ENCODE peak calls at places on chromosomes 6 and 20, in four cellular contexts. F is H9, Q is trophoblast cell, B is H1. Z is an unnamed sample.

GRCh38 chr6:34152806-34153565 is 7.1 kb upstream of the GRM4 start:
- DNase-seq in F (no peak), Q (no peak), B (peak; percentile 42), Z (no peak)

GRCh38 chr6:361411-362132 is 30.0 kb upstream of the IRF4 start:
- DNase-seq in F (no peak), Q (no peak), B (no peak), Z (no peak)

GRCh38 chr6:112034236-112034990 is 19.5 kb upstream of the CCN6 start:
- DNase-seq in F (no peak), Q (no peak), B (no peak), Z (no peak)

GRCh38 chr6:24357336-24358218 is at the start of gene DCDC2:
- DNase-seq in F (peak; percentile 40), Q (peak; percentile 78), B (peak; percentile 50), Z (no peak)

GRCh38 chr20:48795058-48795457 is 32.7 kb downstream of the PREX1 start:
- DNase-seq in F (no peak), Q (peak; percentile 60), B (no peak), Z (no peak)

GRCh38 chr6:108175592-108176279 is 9.9 kb downstream of the NR2E1 start:
- DNase-seq in F (peak; percentile 61), Q (no peak), B (peak; percentile 82), Z (no peak)

GRCh38 chr20:63745424-63745805 is 5.8 kb downstream of the SLC2A4RG start:
- DNase-seq in F (no peak), Q (no peak), B (no peak), Z (no peak)

GRCh38 chr6:56004421-56004820 is 129.0 kb upstream of the BMP5 start:
- DNase-seq in F (no peak), Q (no peak), B (no peak), Z (no peak)

GRCh38 chr20:51511861-51512619 is 30.5 kb downstream of the NFATC2 start:
- DNase-seq in F (no peak), Q (peak; percentile 84), B (no peak), Z (no peak)

GRCh38 chr6:158414900-158415299 is 102.6 kb downstream of the TULP4 start:
- DNase-seq in F (no peak), Q (peak; percentile 56), B (no peak), Z (no peak)

GRCh38 chr20:16263582-16263981 is 309.7 kb downstream of the KIF16B start:
- DNase-seq in F (no peak), Q (no peak), B (no peak), Z (no peak)

GRCh38 chr6:17988422-17988944 is 1.0 kb upstream of the KIF13A start:
- DNase-seq in F (no peak), Q (no peak), B (peak; percentile 29), Z (no peak)

GRCh38 chr6:149414822-149415221 is 14.8 kb downstream of the SUMO4 start:
- DNase-seq in F (no peak), Q (no peak), B (no peak), Z (no peak)

GRCh38 chr6:17930321-17930993 is 57.0 kb downstream of the KIF13A start:
- DNase-seq in F (no peak), Q (peak; percentile 25), B (no peak), Z (no peak)

GRCh38 chr6:65760285-65760684 is 53.3 kb upstream of the EYS start:
- DNase-seq in F (no peak), Q (no peak), B (no peak), Z (peak; percentile 27)

GRCh38 chr6:112202639-112203341 is 51.6 kb downstream of the LAMA4 start:
- DNase-seq in F (no peak), Q (peak; percentile 50), B (no peak), Z (no peak)

GRCh38 chr20:3927486-3928291 is 38.5 kb downstream of the PANK2 start:
- DNase-seq in F (peak; percentile 55), Q (peak; percentile 83), B (peak; percentile 61), Z (peak; percentile 64)

GRCh38 chr6:35024601-35025054 is 116.5 kb downstream of the TCP11 start:
- DNase-seq in F (no peak), Q (peak; percentile 37), B (no peak), Z (peak; percentile 83)

GRCh38 chr6:115838763-115839401 is 221.8 kb downstream of the FRK start:
- DNase-seq in F (peak; percentile 62), Q (no peak), B (peak; percentile 57), Z (peak; percentile 74)

GRCh38 chr6:88360203-88360797 is 194.2 kb upstream of the CNR1 start:
- DNase-seq in F (no peak), Q (peak; percentile 33), B (no peak), Z (no peak)

GRCh38 chr6:31814677-31815024 is 432 bp downstream of the HSPA1L start:
- DNase-seq in F (peak; percentile 98), Q (peak; percentile 93), B (peak; percentile 81), Z (peak; percentile 100)

GRCh38 chr20:25054995-25055629 is 2.8 kb downstream of the ACSS1 start:
- DNase-seq in F (no peak), Q (no peak), B (no peak), Z (no peak)

GRCh38 chr6:121522771-121523386 is 87.4 kb downstream of the GJA1 start:
- DNase-seq in F (no peak), Q (no peak), B (no peak), Z (no peak)

GRCh38 chr6:106069478-106069877 is 16.7 kb upstream of the PRDM1 start:
- DNase-seq in F (no peak), Q (no peak), B (no peak), Z (no peak)

GRCh38 chr20:54095824-54096223 is 25.4 kb upstream of the BCAS1 start:
- DNase-seq in F (no peak), Q (no peak), B (no peak), Z (no peak)

GRCh38 chr20:10902174-10902573 is 228.4 kb upstream of the JAG1 start:
- DNase-seq in F (no peak), Q (no peak), B (no peak), Z (no peak)

GRCh38 chr6:84061174-84061573 is 27.6 kb downstream of the MRAP2 start:
- DNase-seq in F (no peak), Q (no peak), B (no peak), Z (no peak)

GRCh38 chr6:79078057-79078969 is at the start of gene PHIP:
- DNase-seq in F (peak; percentile 91), Q (peak; percentile 94), B (peak; percentile 96), Z (peak; percentile 97)
- H3K79me2 ChIP-seq in F (peaks cover 12% of the 10 kb centered on the region), Q (peaks cover 8% of the 10 kb centered on the region), B (peaks cover 4% of the 10 kb centered on the region), Z (peaks cover 16% of the 10 kb centered on the region)

GRCh38 chr20:19975436-19975799 is 41.7 kb upstream of the NAA20 start:
- DNase-seq in F (no peak), Q (no peak), B (peak; percentile 37), Z (no peak)
- H2BK120ac ChIP-seq in F (no peak overlapping the region), Q (peak overlapping the region; percentile 93), B (no peak overlapping the region), Z (no peak overlapping the region)

GRCh38 chr6:21769405-21769851 is 175.9 kb downstream of the SOX4 start:
- DNase-seq in F (peak; percentile 62), Q (no peak), B (no peak), Z (peak; percentile 97)

GRCh38 chr6:21769973-21770372 is 176.4 kb downstream of the SOX4 start:
- DNase-seq in F (no peak), Q (no peak), B (no peak), Z (no peak)

GRCh38 chr6:21773199-21773974 is 179.8 kb downstream of the SOX4 start:
- DNase-seq in F (no peak), Q (no peak), B (no peak), Z (no peak)

GRCh38 chr6:21771626-21772320 is 178.2 kb downstream of the SOX4 start:
- DNase-seq in F (no peak), Q (no peak), B (no peak), Z (peak; percentile 51)

GRCh38 chr6:21772467-21772866 is 178.9 kb downstream of the SOX4 start:
- DNase-seq in F (no peak), Q (no peak), B (no peak), Z (no peak)
- H3K79me2 ChIP-seq in F (peaks cover 32% of the 10 kb centered on the region), Q (no peaks in the 10 kb centered on the region), B (peaks cover 3% of the 10 kb centered on the region), Z (peaks cover 37% of the 10 kb centered on the region)

GRCh38 chr20:38120625-38120988 is 44.5 kb downstream of the TGM2 start:
- DNase-seq in F (no peak), Q (no peak), B (no peak), Z (no peak)
- H2BK120ac ChIP-seq in F (no peak overlapping the region), Q (peak overlapping the region; percentile 97), B (no peak overlapping the region), Z (no peak overlapping the region)

DNA sequence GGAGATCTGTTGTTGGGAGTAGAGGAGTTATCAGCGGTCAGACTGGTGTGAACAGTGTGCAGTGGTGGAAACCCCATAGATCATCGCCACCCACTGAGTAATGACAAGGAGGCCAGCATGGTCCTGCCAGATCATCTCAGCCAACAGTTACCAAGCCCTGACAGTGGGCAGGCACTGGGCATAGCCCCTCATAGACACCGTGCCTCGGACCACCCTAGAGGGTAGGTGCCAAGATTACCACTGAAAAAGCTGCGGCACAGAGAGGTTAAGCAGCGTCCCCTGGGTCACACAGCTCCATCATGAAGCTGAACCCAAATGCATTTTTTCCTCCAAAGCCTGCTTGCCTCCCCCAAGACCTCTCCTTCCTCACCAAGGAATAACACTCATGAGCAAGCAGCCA is 21.5 kb upstream of the BMP7 start:
- DNase-seq in F (no peak), Q (no peak), B (no peak), Z (no peak)
- H3K79me2 ChIP-seq in F (no peaks in the 10 kb centered on the region), Q (no peaks in the 10 kb centered on the region), B (no peaks in the 10 kb centered on the region), Z (no peaks in the 10 kb centered on the region)

GRCh38 chr20:59466107-59466815 is 138.1 kb upstream of the PHACTR3 start:
- DNase-seq in F (no peak), Q (no peak), B (no peak), Z (no peak)

GRCh38 chr20:59470521-59470920 is 133.8 kb upstream of the PHACTR3 start:
- DNase-seq in F (no peak), Q (no peak), B (no peak), Z (no peak)

GRCh38 chr20:59469266-59470252 is 134.8 kb upstream of the PHACTR3 start:
- DNase-seq in F (peak; percentile 76), Q (no peak), B (peak; percentile 70), Z (peak; percentile 74)

GRCh38 chr20:59468831-59469230 is 135.5 kb upstream of the PHACTR3 start:
- DNase-seq in F (no peak), Q (no peak), B (no peak), Z (no peak)

DNA sequence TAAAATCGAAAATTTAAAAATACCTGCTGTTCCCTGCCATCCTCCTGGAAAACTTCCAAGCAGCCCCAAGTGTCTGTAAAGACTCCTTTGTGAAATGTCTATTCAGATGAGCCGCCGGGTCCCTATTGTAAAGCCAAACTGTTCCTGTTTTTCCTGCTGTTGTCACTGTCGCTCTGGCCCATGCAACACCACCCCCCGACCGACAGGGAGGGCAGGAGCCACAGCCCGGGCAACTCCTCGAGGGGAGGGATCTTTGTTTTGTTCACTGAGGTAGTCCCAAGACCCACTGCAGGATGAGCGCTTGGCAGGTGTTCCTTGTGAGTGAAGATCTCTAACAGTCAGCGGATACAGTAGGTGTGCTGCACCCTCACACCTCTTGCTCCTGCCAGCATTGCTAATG is 132.3 kb upstream of the PHACTR3 start:
- DNase-seq in F (no peak), Q (no peak), B (no peak), Z (no peak)
- H2BK120ac ChIP-seq in F (no peak overlapping the region), Q (no peak overlapping the region), B (no peak overlapping the region), Z (no peak overlapping the region)

DNA sequence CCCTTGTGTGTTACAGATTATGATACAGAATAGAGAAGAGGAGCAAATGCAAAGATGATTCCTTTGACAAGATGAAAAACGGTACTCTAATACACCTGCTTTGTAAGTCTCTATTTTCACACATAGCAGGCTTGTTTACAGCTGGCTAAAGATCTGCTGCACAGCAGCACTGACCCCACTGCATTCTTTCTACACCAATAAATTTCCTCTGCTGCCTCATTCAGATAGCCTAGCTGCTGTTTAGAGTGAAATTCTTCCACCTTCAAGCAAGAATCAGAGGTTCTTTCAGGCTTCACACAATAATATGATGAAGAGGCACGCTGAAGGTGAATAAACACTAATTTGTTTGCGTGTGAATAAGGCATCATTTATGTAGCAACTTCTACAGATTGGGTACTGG is 543.2 kb downstream of the CD83 start:
- DNase-seq in F (no peak), Q (no peak), B (no peak), Z (no peak)
- H3K79me2 ChIP-seq in F (no peaks in the 10 kb centered on the region), Q (no peaks in the 10 kb centered on the region), B (no peaks in the 10 kb centered on the region), Z (no peaks in the 10 kb centered on the region)